ENCODE peak calls at places on chromosomes 11 and 22, in eight cellular contexts. L is Panc1; K is PC-9; R is RWPE2; O is A549; B is breast epithelium; G is Peyer's patch; M is CD8-positive, alpha-beta T cell. D is an unnamed sample.

GRCh38 chr11:66457826-66458225 is 8.9 kb upstream of the PELI3 start:
- DNase-seq in G (no peak), L (no peak), K (no peak), M (no peak), B (no peak), O (no peak), R (no peak), D (no peak)

GRCh38 chr11:44417756-44418437 is 108.0 kb upstream of the ALX4 start:
- DNase-seq in B (no peak), K (no peak), R (no peak), L (no peak), G (no peak), M (no peak), O (no peak), D (no peak)

GRCh38 chr22:30826670-30827355 is 132.1 kb downstream of the OSBP2 start:
- DNase-seq in L (no peak), G (no peak), O (no peak), M (no peak), B (no peak), K (no peak), R (no peak), D (no peak)

GRCh38 chr11:2099523-2100316 is 39.5 kb downstream of the IGF2 start:
- DNase-seq in R (peak; percentile 85), O (no peak), K (no peak), B (peak; percentile 50), L (no peak), G (no peak), M (peak; percentile 39), D (no peak)

GRCh38 chr11:93468286-93468685 is 74.9 kb downstream of the SMCO4 start:
- DNase-seq in R (no peak), L (no peak), B (no peak), O (no peak), G (no peak), K (no peak), M (no peak), D (no peak)

GRCh38 chr22:50245214-50246072 is 620 bp upstream of the TUBGCP6 start:
- DNase-seq in R (no peak), L (no peak), O (no peak), G (no peak), K (peak; percentile 58), M (no peak), B (no peak), D (no peak)

GRCh38 chr11:17351510-17352176 is at the start of gene NCR3LG1:
- DNase-seq in O (peak; percentile 38), M (peak; percentile 81), R (no peak), K (peak; percentile 46), B (no peak), G (peak; percentile 49), L (peak; percentile 36), D (no peak)

GRCh38 chr11:63770763-63771162 is 2.2 kb upstream of the ZFTA start:
- DNase-seq in L (no peak), K (no peak), G (no peak), B (no peak), M (no peak), O (no peak), R (no peak), D (no peak)

GRCh38 chr22:39528681-39529486 is 3.7 kb downstream of the RPS19BP1 start:
- DNase-seq in B (peak; percentile 95), R (peak; percentile 86), G (peak; percentile 93), K (peak; percentile 87), M (peak; percentile 92), L (no peak), O (peak; percentile 53), D (peak; percentile 60)

GRCh38 chr22:35483730-35484129 is 56.9 kb upstream of the RASD2 start:
- DNase-seq in K (no peak), O (no peak), G (no peak), B (no peak), M (no peak), L (no peak), R (no peak), D (no peak)

GRCh38 chr22:35310556-35311550 is 11.2 kb downstream of the TOM1 start:
- DNase-seq in R (no peak), G (peak; percentile 35), B (no peak), M (no peak), O (no peak), L (no peak), K (peak; percentile 69), D (no peak)

GRCh38 chr22:24697671-24698082 is 76.8 kb downstream of the PIWIL3 start:
- DNase-seq in M (no peak), K (no peak), B (no peak), G (no peak), R (no peak), O (no peak), L (no peak), D (no peak)

GRCh38 chr11:86874314-86875056 is 74.1 kb downstream of the PRSS23 start:
- DNase-seq in B (no peak), G (no peak), O (no peak), M (no peak), L (no peak), K (no peak), R (no peak), D (no peak)

DNA sequence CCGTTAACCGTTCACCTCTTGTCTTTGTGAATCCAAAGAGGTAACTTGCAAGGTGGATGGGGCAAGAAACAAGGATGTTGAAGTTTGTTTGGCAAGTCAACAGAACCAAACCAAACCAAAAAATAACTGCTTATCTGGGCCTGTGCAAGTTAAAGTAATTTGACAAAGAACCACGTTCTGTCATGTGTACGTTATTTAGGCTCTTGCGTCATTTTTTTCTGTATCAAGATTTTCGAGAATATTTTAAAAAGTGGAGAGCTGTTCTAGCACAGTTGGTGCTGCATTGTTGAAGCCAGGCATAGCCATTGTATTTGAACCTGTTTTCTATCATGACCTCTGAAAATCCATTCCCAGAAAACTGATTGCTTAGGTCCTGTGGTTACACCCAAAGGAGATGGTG is 55.1 kb downstream of the PARVA start:
- DNase-seq in G (no peak), B (no peak), M (no peak), K (no peak), R (no peak), O (no peak), L (no peak), D (no peak)
- H3K4me1 ChIP-seq in G (no peaks in the 10 kb centered on the region), B (no peaks in the 10 kb centered on the region), M (no peaks in the 10 kb centered on the region), K (peaks cover 29% of the 10 kb centered on the region), R (peaks cover 20% of the 10 kb centered on the region), O (peaks cover 24% of the 10 kb centered on the region), L (no peaks in the 10 kb centered on the region), D (peaks cover 27% of the 10 kb centered on the region)

GRCh38 chr11:36149538-36150242 is 139.5 kb downstream of the COMMD9 start:
- DNase-seq in G (no peak), L (peak; percentile 97), O (peak; percentile 98), M (no peak), R (peak; percentile 96), B (no peak), K (peak; percentile 100), D (no peak)
- H3K27ac ChIP-seq in G (no peak overlapping the region), L (peak overlapping the region; percentile 80), O (peak overlapping the region; percentile 89), M (no peak overlapping the region), R (peak overlapping the region; percentile 95), B (peak overlapping the region; percentile 79), K (peak overlapping the region; percentile 89), D (peak overlapping the region; percentile 11)

DNA sequence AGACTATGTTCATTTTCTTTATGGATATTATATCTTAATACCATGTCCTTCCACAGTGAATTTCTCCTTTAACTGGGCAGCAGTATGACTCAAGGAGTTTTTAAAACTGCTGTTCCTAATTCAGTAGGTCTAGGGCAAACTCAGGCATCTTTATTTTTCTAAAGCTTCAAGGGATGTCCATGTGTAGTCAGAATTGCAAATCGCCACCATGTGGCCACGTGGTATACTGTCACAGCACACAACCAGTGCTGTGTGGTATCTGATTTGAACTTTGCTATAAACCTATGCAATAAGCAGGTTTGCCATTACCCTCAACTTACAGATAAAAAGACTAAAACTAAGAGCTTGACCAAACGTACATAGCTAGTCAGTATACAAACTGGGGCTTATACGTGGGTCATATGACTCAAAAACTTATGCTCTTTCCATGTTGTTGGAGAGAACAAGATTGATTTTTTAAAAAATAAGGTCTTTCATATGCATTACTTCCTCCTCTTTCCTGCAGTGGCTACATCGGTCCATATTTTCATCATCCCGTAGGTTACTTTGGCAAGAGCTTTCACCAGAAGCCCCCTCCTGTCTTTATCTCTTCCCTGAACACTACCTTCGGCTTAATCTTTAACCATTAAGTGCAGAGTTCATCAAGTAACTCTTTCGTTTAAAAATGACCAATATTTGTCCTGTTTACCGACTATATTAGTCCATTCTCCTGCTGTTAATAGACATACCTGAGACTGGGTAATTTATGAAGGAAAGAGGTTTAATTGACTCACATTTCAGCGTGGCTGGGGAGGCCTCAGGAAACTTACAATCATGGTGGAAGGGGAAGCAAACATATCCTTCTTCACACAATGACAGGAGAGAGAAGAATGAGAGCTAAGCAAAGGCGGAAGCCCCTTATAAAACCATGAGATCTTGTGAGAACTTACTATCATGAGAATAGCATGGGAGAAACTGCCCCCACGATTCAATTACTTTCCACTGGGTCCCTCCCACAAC is 8.0 kb upstream of the HTATIP2 start:
- DNase-seq in O (peak; percentile 52), G (no peak), M (peak; percentile 31), B (no peak), L (no peak), R (no peak), K (peak; percentile 46), D (no peak)
- TF ChIP-seq CTCF in O (peak; percentile 57), G (no peak), M (peak; percentile 62), B (peak; percentile 32), L (peak; percentile 74), R (peak; percentile 55), K (peak; percentile 74), D (no peak)

GRCh38 chr11:14309425-14310192 is 49.4 kb downstream of the RRAS2 start:
- DNase-seq in B (no peak), G (no peak), K (no peak), L (no peak), O (no peak), M (no peak), R (no peak), D (no peak)

GRCh38 chr11:14310696-14311095 is 48.3 kb downstream of the RRAS2 start:
- DNase-seq in O (no peak), L (no peak), B (no peak), M (no peak), G (no peak), R (no peak), K (no peak), D (no peak)

GRCh38 chr11:14315130-14315529 is 43.9 kb downstream of the RRAS2 start:
- DNase-seq in L (no peak), G (no peak), M (no peak), O (no peak), B (no peak), K (no peak), R (no peak), D (no peak)

GRCh38 chr11:14314127-14314526 is 44.9 kb downstream of the RRAS2 start:
- DNase-seq in L (no peak), O (no peak), R (no peak), B (no peak), G (no peak), K (no peak), M (no peak), D (no peak)

DNA sequence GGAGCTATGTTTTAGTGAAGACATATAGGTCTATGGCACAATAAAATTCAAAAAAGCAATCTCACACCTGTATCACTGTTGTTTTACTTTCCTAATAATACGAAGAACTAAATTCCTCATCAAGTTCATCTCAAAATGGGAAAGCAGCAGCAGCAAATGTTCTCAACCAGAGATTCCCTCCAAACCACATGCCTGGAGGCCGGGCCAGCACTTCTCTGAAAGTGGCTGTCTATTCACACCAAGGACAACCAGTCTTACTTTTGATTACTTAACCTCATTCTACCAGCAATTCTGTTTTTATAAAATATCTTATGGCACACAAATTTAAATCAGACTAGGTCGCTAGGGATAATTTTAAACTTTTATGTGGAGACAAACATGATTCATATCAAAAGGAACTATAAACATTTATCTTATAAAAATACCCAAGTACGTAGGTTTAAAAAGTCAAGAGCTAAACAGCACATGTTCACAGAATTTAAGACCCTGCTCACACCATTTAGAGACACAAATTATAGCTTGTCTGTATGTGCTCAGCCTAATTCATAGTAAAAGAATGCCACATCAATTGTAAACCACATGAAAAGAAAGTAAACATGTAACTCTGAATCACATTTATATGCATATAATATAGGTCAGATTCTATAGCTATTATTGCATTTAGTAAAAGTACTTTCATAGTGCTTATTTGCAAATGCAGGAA is 46.1 kb downstream of the RRAS2 start:
- DNase-seq in L (no peak), G (no peak), R (no peak), M (no peak), B (no peak), O (no peak), K (no peak), D (no peak)
- H3K4me1 ChIP-seq in L (peaks cover 29% of the 10 kb centered on the region), G (peaks cover 12% of the 10 kb centered on the region), R (peaks cover 35% of the 10 kb centered on the region), M (peaks cover 10% of the 10 kb centered on the region), B (no peaks in the 10 kb centered on the region), O (peaks cover 43% of the 10 kb centered on the region), K (no peaks in the 10 kb centered on the region), D (peaks cover 15% of the 10 kb centered on the region)

D was measured in esophagus squamous epithelium.